ENCODE peak calls at places on chromosomes 12 and 14, in seven cellular contexts. L is HCT116, H is HepG2, T is endothelial cell of umbilical vein, Q is A549, N is H1, V is K562. I is an unnamed sample.

GRCh38 chr14:59189281-59189821 is 884 bp downstream of the DAAM1 start:
- DNase-seq in N (peak), L (no peak), V (peak), Q (peak), T (no peak), H (no peak), I (peak)

GRCh38 chr12:88970742-88971141 is 381.6 kb downstream of the DUSP6 start:
- DNase-seq in L (no peak), H (no peak), V (no peak), Q (no peak), T (no peak), N (no peak), I (no peak)

GRCh38 chr12:61308220-61308619 is 952.0 kb upstream of the USP15 start:
- DNase-seq in L (no peak), V (no peak), T (no peak), Q (no peak), N (no peak), H (no peak), I (no peak)

GRCh38 chr14:101380940-101381339 is 180.4 kb upstream of the DIO3 start:
- DNase-seq in H (no peak), Q (no peak), L (no peak), N (no peak), T (no peak), V (no peak), I (no peak)

GRCh38 chr12:63916561-63917476 is 72.3 kb downstream of the SRGAP1 start:
- DNase-seq in V (no peak), L (no peak), N (no peak), Q (peak), H (no peak), T (peak), I (peak)

GRCh38 chr12:68773582-68773981 is 27.6 kb downstream of the SLC35E3 start:
- DNase-seq in V (no peak), L (no peak), Q (no peak), T (no peak), H (no peak), N (no peak), I (no peak)

GRCh38 chr14:100028990-100029677 is 36.1 kb upstream of the EVL start:
- DNase-seq in T (no peak), Q (peak), H (no peak), N (no peak), L (no peak), V (no peak), I (no peak)

GRCh38 chr12:3199551-3200031 is 122.4 kb downstream of the TSPAN9 start:
- DNase-seq in T (no peak), Q (peak), L (no peak), N (peak), V (no peak), H (no peak), I (no peak)

GRCh38 chr12:54372113-54372806 is 8.0 kb upstream of the GPR84 start:
- DNase-seq in V (no peak), Q (no peak), N (no peak), L (no peak), H (no peak), T (no peak), I (no peak)

GRCh38 chr12:40988831-40989230 is 199.3 kb upstream of the PDZRN4 start:
- DNase-seq in L (no peak), Q (no peak), N (no peak), H (no peak), V (no peak), T (no peak), I (no peak)

GRCh38 chr14:51630987-51631386 is 20.7 kb upstream of the FRMD6 start:
- DNase-seq in L (no peak), T (no peak), V (no peak), H (no peak), Q (no peak), N (no peak), I (no peak)

GRCh38 chr14:103058209-103059055 is 1.1 kb upstream of the CDC42BPB start:
- DNase-seq in V (no peak), H (no peak), Q (no peak), N (no peak), T (no peak), L (no peak), I (no peak)

GRCh38 chr14:56351861-56352260 is 227.7 kb upstream of the TMEM260 start:
- DNase-seq in N (no peak), H (no peak), L (no peak), Q (peak), T (no peak), V (no peak), I (no peak)

GRCh38 chr14:60616326-60617044 is 32.8 kb downstream of the SIX1 start:
- DNase-seq in Q (no peak), N (no peak), V (no peak), H (peak), L (no peak), T (peak), I (no peak)

GRCh38 chr12:59164991-59165718 is 244.9 kb upstream of the LRIG3 start:
- DNase-seq in Q (peak), H (peak), T (peak), V (no peak), L (peak), N (no peak), I (peak)

GRCh38 chr12:132423251-132424117 is 66.5 kb upstream of the FBRSL1 start:
- DNase-seq in V (peak), Q (peak), N (no peak), H (peak), L (no peak), T (no peak), I (peak)

GRCh38 chr12:14995583-14996425 is 23.0 kb downstream of the PDE6H start:
- DNase-seq in Q (peak), L (peak), H (peak), T (peak), V (peak), N (no peak), I (peak)

GRCh38 chr12:117080707-117081141 is 18.5 kb downstream of the TESC start:
- DNase-seq in L (no peak), Q (no peak), H (no peak), V (no peak), N (no peak), T (no peak), I (no peak)

GRCh38 chr12:122871851-122872785 is 23.8 kb downstream of the VPS37B start:
- DNase-seq in H (no peak), N (peak), V (no peak), L (no peak), Q (peak), T (peak), I (peak)

GRCh38 chr14:77372304-77372841 is 4.5 kb downstream of the TMED8 start:
- DNase-seq in V (no peak), Q (no peak), L (no peak), N (no peak), T (no peak), H (peak), I (no peak)

GRCh38 chr12:57737467-57738141 is 938 bp downstream of the AGAP2 start:
- DNase-seq in V (no peak), T (no peak), H (no peak), Q (no peak), N (peak), L (no peak), I (no peak)

GRCh38 chr12:4273651-4274395 is at the start of gene CCND2:
- DNase-seq in Q (peak), T (peak), N (peak), H (no peak), L (no peak), V (peak), I (peak)

GRCh38 chr14:76313861-76314260 is 62.1 kb upstream of the ESRRB start:
- DNase-seq in V (no peak), T (no peak), L (no peak), Q (no peak), N (no peak), H (no peak), I (no peak)

GRCh38 chr12:106080111-106080732 is 58.5 kb downstream of the NUAK1 start:
- DNase-seq in N (no peak), Q (no peak), V (no peak), L (no peak), H (no peak), T (peak), I (no peak)

GRCh38 chr12:115850924-115851323 is 426.6 kb downstream of the MED13L start:
- DNase-seq in Q (no peak), V (no peak), N (no peak), L (no peak), H (no peak), T (no peak), I (no peak)

GRCh38 chr14:59343585-59343984 is 121.6 kb downstream of the GPR135 start:
- DNase-seq in H (no peak), N (no peak), Q (no peak), V (no peak), L (no peak), T (no peak), I (no peak)

GRCh38 chr14:100904307-100905019 is 941 bp upstream of the RTL1 start:
- DNase-seq in L (no peak), H (no peak), V (no peak), Q (peak), T (no peak), N (peak), I (peak)

GRCh38 chr12:49288922-49289555 is 5.9 kb upstream of the PRPH start:
- DNase-seq in N (no peak), T (no peak), L (no peak), Q (no peak), V (no peak), H (no peak), I (no peak)

GRCh38 chr12:20946732-20947131 is 136.2 kb downstream of the SLCO1B3 start:
- DNase-seq in H (peak), L (peak), T (peak), Q (peak), N (peak), V (peak), I (peak)

GRCh38 chr14:68638817-68639517 is 153.9 kb downstream of the ZFP36L1 start:
- DNase-seq in T (peak), Q (no peak), N (peak), H (no peak), L (no peak), V (no peak), I (no peak)

GRCh38 chr14:59123975-59124374 is 64.5 kb upstream of the DAAM1 start:
- DNase-seq in N (no peak), Q (peak), L (no peak), T (no peak), V (no peak), H (no peak), I (no peak)

GRCh38 chr14:103427485-103428443 is 42.5 kb downstream of the MARK3 start:
- DNase-seq in L (no peak), V (peak), T (peak), N (no peak), H (no peak), Q (peak), I (peak)

GRCh38 chr12:101935769-101936741 is 58.7 kb downstream of the DRAM1 start:
- DNase-seq in N (no peak), V (no peak), Q (no peak), H (no peak), T (peak), L (no peak), I (no peak)

GRCh38 chr12:109467978-109468676 is 9.0 kb downstream of the KCTD10 start:
- DNase-seq in N (no peak), Q (no peak), T (no peak), H (no peak), V (peak), L (no peak), I (peak)

GRCh38 chr12:28506271-28506670 is 316.0 kb downstream of the CCDC91 start:
- DNase-seq in L (no peak), H (no peak), N (no peak), V (no peak), T (no peak), Q (no peak), I (no peak)

GRCh38 chr14:93328546-93328945 is 4.3 kb downstream of the BTBD7 start:
- DNase-seq in T (no peak), N (no peak), Q (no peak), L (no peak), H (no peak), V (no peak), I (no peak)

GRCh38 chr14:93329965-93330608 is 2.7 kb downstream of the BTBD7 start:
- DNase-seq in T (peak), L (no peak), V (no peak), N (no peak), H (peak), Q (peak), I (no peak)

GRCh38 chr14:93322886-93323596 is 9.8 kb downstream of the BTBD7 start:
- DNase-seq in Q (no peak), L (no peak), V (peak), H (no peak), T (no peak), N (no peak), I (no peak)

GRCh38 chr14:93323597-93323992 is 9.2 kb downstream of the BTBD7 start:
- DNase-seq in V (no peak), T (no peak), H (no peak), Q (no peak), N (no peak), L (no peak), I (no peak)

GRCh38 chr14:93326196-93326595 is 6.6 kb downstream of the BTBD7 start:
- DNase-seq in N (no peak), Q (no peak), L (no peak), H (no peak), T (no peak), V (no peak), I (no peak)
- H3K4me3 ChIP-seq in N (no peak), Q (no peak), L (no peak), H (no peak), T (no peak), V (no peak), I (no peak)

GRCh38 chr12:5376591-5377207 is 55.2 kb upstream of the NTF3 start:
- DNase-seq in N (no peak), T (no peak), Q (no peak), H (no peak), V (no peak), L (no peak), I (no peak)
- TF ChIP-seq MAX in N (no peak), T (no peak), Q (no peak), H (no peak), V (no peak), L (no peak), I (no peak)

GRCh38 chr14:65881642-65882041 is 469.1 kb downstream of the FUT8 start:
- DNase-seq in L (no peak), N (no peak), Q (no peak), H (no peak), V (no peak), T (no peak), I (no peak)
- TF ChIP-seq POLR2A in L (no peak), N (no peak), Q (no peak), H (no peak), V (no peak), T (no peak), I (no peak)

DNA sequence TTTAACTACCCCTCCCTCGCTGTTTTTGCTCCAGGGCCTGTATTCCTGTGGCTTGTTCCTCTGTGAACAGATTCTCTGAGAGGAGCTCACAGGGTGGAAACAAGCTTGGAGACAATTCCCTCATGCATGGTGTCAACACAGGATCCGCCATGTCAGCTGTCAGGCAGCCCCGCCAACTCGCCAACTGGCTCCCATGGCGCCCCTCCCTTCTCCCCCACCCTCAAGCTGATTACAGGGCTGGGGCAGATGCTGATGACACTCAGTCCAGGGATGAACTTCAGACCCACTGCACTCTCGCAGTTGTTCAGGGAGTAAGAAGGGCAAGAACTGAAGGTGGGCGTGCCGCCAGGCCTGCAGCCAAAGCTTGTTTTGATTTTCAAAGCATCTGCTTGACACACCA is 229.9 kb downstream of the NTF3 start:
- DNase-seq in H (no peak), N (no peak), L (no peak), T (no peak), V (no peak), Q (no peak), I (no peak)
- H3K4me3 ChIP-seq in H (no peak), N (no peak), L (no peak), T (no peak), V (no peak), Q (no peak), I (no peak)

DNA sequence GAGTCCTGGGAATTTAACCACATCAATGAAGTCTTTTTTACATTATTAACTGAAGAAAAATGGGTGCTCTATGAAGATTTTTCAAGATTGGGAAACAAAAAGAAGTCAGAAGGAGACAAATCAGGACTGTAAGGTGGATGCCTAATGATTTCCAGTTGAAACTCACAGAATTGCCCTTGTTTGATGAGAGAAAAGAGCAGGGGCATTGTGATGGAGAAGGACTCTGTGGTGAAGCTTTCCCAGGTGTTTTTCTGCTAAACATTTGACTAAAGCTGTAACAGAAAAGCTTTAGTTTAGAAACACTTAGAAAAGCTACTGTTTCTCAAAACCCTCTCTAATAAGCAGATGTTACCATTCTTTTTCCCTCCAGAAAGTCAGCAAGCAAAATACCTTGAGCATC is 5.8 kb downstream of the IRAK4 start:
- DNase-seq in T (no peak), V (no peak), N (no peak), Q (no peak), H (no peak), L (no peak), I (no peak)
- TF ChIP-seq MAX in T (no peak), V (no peak), N (no peak), Q (no peak), H (no peak), L (no peak), I (no peak)

GRCh38 chr14:89032086-89032649 is 207.7 kb downstream of the TTC8 start:
- DNase-seq in T (no peak), N (no peak), Q (peak), H (no peak), V (peak), L (no peak), I (peak)
- TF ChIP-seq POLR2A in T (no peak), N (no peak), Q (no peak), H (no peak), V (no peak), L (no peak), I (no peak)

DNA sequence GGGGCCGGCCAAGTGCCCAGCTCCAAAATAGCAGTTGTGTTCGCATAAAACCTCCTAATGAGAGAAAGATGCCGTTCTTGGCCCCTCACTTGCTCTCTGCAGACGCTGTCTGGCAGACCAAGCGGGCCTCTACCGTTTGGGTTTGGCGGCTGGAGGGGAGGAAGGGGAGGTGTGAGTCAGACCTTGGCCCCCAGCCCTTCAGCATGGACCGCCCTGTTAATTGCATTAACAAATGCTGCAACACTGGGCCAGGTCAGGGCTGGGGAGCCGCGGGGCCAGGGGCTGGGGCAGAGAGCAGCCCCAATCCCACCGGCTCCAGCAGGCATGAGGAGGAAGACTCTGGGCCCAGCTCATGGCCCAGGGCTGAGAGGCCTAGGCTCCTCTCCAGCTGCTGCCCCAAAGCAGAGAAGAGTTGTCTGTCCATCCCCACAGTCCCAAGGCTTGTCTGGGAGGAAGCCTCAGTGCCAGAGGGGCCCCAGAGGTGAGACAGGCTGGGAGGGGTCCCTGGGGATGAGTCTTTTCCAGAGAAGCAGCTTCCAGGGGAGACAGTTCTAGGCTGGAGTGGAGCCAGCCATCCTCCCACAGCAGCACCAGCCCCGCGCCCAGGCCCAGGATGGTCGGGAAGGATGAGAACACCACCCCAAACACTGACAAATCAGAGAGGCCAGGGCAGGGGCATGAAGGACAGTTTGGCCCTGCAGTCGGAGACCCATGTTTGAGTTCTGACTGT is 16.9 kb downstream of the LTBP2 start:
- DNase-seq in H (no peak), N (no peak), V (no peak), T (peak), L (no peak), Q (no peak), I (no peak)
- H3K4me3 ChIP-seq in H (no peak), N (no peak), V (no peak), T (no peak), L (no peak), Q (no peak), I (no peak)

GRCh38 chr12:111405149-111405855 is 421 bp upstream of the SH2B3 start:
- DNase-seq in T (peak), Q (peak), V (peak), N (peak), H (peak), L (peak), I (peak)
- TF ChIP-seq MAX in T (peak), Q (peak), V (peak), N (peak), H (peak), L (no peak), I (peak)

GRCh38 chr14:105314287-105315185 is at the start of gene PACS2:
- DNase-seq in Q (peak), N (peak), T (peak), V (peak), H (peak), L (peak), I (peak)
- TF ChIP-seq POLR2A in Q (peak), N (no peak), T (no peak), V (no peak), H (peak), L (no peak), I (no peak)

GRCh38 chr12:120804428-120804827 is 78.8 kb downstream of the ACADS start:
- DNase-seq in Q (no peak), N (no peak), T (no peak), H (no peak), V (no peak), L (no peak), I (no peak)
- H3K4me3 ChIP-seq in Q (no peak), N (no peak), T (no peak), H (no peak), V (no peak), L (no peak), I (no peak)

I was measured in NB4.